ENCODE peak calls at places on chromosomes 5 and 9, in four cellular contexts. C is heart left ventricle, V is fibroblast of mammary gland, G is cardiac muscle cell. Y is an unnamed sample.

GRCh38 chr5:126868961-126869451 is 92.1 kb downstream of the LMNB1 start:
- DNase-seq in G (no peak), V (no peak), C (peak), Y (no peak)

GRCh38 chr5:53080271-53080670 is 29.3 kb downstream of the MOCS2 start:
- DNase-seq in G (no peak), C (no peak), V (no peak), Y (no peak)

GRCh38 chr9:71916834-71917534 is 5.5 kb downstream of the C9orf85 start:
- DNase-seq in G (no peak), V (no peak), C (no peak), Y (no peak)

GRCh38 chr5:148297695-148298094 is 14.5 kb upstream of the SPINK7 start:
- DNase-seq in C (no peak), G (no peak), V (peak), Y (no peak)

GRCh38 chr5:95870105-95870672 is 47.7 kb upstream of the GLRX start:
- DNase-seq in V (peak), C (no peak), G (no peak), Y (peak)

GRCh38 chr5:131481569-131481968 is 153.5 kb downstream of the RAPGEF6 start:
- DNase-seq in C (no peak), G (no peak), V (no peak), Y (peak)

GRCh38 chr9:89576404-89576824 is 28.4 kb upstream of the GADD45G start:
- DNase-seq in C (no peak), V (peak), G (peak), Y (peak)

GRCh38 chr9:73609381-73609780 is 457.7 kb downstream of the ANXA1 start:
- DNase-seq in C (no peak), G (no peak), V (no peak), Y (peak)

GRCh38 chr5:154986151-154986550 is 27.4 kb upstream of the KIF4B start:
- DNase-seq in C (no peak), V (peak), G (no peak), Y (no peak)

GRCh38 chr5:174436805-174437204 is 287.6 kb upstream of the MSX2 start:
- DNase-seq in V (no peak), C (no peak), G (no peak), Y (no peak)

GRCh38 chr5:140672455-140673186 is 755 bp downstream of the DND1 start:
- DNase-seq in V (peak), C (no peak), G (peak), Y (no peak)

GRCh38 chr5:132437604-132438275 is 52.8 kb downstream of the IRF1 start:
- DNase-seq in G (peak), C (peak), V (peak), Y (peak)

GRCh38 chr5:169416583-169417196 is 115.8 kb upstream of the SLIT3 start:
- DNase-seq in G (no peak), C (peak), V (peak), Y (peak)

DNA sequence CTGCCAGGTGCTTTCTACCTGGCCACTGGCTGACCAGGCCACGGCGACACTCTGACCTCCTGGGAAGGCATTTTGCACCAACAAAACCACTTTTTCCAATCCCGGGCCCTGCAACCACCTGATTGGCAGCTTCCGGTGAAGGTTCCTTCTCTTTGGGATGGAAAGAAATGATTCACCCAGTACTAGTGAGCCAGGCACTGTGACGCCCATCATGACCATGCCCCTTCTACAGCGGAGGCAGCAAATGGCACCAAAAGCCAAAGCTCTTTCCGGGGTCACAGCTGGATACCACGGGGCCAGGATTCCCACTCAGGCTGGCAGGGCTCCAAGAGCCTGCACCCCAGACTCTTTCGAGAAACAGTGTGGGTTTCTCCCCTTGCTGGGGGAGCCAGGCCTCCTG is 4.7 kb downstream of the NOTCH1 start:
- DNase-seq in C (no peak), V (no peak), G (no peak), Y (no peak)
- TF ChIP-seq CTCF in C (no peak), V (no peak), G (no peak), Y (no peak)

GRCh38 chr9:122059214-122059978 is 33.7 kb downstream of the TTLL11 start:
- DNase-seq in G (no peak), C (no peak), V (no peak), Y (no peak)
- H3K4me3 ChIP-seq in G (no peak), C (no peak), V (no peak), Y (no peak)

DNA sequence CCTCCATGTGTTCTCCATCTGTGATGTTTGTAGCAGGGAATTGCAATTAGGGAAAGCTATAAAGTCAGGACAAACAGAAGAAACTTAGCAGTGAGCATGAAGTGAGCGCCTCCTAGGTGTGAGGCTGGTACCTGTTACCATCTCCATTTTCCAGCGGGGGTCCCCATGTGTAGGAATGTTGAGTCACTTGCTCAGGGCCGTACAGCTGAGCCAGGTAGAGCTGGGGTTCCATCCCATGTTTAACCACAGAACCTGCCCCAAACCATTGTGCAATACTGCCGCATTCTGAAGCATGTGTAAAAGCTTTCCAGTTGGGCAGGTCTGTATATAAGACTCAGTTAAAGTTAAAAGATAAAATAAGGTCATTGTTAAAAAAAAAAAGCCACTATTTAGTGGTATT is 62.7 kb downstream of the NDFIP1 start:
- DNase-seq in C (no peak), G (no peak), V (no peak), Y (no peak)
- TF ChIP-seq CTCF in C (no peak), G (no peak), V (no peak), Y (no peak)

DNA sequence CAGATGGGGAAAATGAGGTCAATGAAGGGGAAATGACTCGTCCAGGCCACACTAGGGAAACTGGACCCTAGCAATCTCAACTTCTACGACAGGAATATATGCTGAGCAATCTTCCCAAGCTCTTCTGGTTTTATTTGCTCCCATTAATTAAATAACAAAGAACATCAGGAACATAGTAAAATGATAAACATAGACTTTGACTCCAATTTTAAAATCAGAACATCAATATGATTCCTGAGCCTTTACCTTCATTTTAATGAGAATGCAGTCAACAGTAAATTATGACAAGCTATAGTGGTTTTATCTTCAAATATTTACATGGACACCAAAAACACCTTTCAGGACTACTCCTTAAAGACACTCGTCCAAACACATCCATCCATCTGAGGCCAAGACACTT is 74.2 kb upstream of the FRRS1L start:
- DNase-seq in G (no peak), V (no peak), C (no peak), Y (no peak)
- H3K4me3 ChIP-seq in G (no peak), V (no peak), C (no peak), Y (no peak)

DNA sequence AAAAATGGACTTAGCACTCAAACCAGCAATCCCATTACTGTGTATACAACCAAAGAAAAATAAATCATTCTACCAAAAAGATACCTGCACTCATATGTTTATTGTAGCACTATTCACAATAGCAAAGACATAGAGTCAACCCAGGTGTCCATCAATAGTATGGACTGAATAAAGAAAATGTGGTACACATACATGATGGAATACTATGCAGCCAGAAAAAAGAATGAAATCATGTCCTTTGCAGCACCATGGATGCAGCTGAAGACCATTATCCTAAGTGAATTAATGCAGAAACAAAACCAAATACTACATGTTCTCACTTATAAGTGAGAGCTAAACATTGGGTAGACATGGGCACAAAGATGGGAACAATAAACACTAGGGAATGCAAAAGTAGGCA is 236.8 kb upstream of the POU5F2 start:
- DNase-seq in G (no peak), V (no peak), C (no peak), Y (no peak)
- TF ChIP-seq CTCF in G (no peak), V (no peak), C (no peak), Y (no peak)

GRCh38 chr5:1948663-1949191 is 66.0 kb upstream of the IRX4 start:
- DNase-seq in C (peak), G (no peak), V (no peak), Y (no peak)
- H3K4me3 ChIP-seq in C (no peak), G (no peak), V (no peak), Y (no peak)

DNA sequence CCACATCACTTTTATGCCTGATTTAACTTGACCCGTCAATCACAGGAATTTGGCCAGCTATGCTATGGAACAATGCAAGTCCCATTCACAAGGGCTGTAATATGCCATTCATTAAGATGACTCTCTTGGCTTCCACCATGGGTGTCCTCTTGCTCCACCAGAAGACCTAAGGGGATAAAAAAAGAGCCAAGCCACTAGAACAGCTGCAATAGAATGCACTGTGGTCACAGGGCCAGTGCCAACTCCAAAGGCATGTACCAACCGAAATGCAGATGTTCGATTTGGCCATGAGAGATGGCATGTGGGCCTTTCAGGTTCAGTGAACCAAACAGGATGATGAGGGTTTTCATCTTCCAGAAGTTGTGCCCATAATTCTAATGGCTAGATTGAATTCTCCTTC is 480.1 kb upstream of the MPDZ start:
- DNase-seq in G (no peak), C (no peak), V (no peak), Y (no peak)
- TF ChIP-seq CTCF in G (no peak), C (no peak), V (no peak), Y (no peak)

GRCh38 chr9:14912849-14913248 is 2.6 kb upstream of the FREM1 start:
- DNase-seq in G (no peak), V (no peak), C (no peak), Y (no peak)

GRCh38 chr9:14909631-14910177 is 524 bp downstream of the FREM1 start:
- DNase-seq in V (no peak), G (peak), C (no peak), Y (no peak)

GRCh38 chr9:14908221-14909206 is 1.7 kb downstream of the FREM1 start:
- DNase-seq in G (peak), V (no peak), C (no peak), Y (no peak)

GRCh38 chr9:14911046-14911445 is 818 bp upstream of the FREM1 start:
- DNase-seq in G (no peak), V (no peak), C (no peak), Y (no peak)

GRCh38 chr9:14910178-14910805 is at the start of gene FREM1:
- DNase-seq in C (peak), V (peak), G (peak), Y (no peak)
- H3K4me3 ChIP-seq in C (peak), V (peak), G (peak), Y (no peak)

Y was measured in fibroblast of the aortic adventitia.